ENCODE peak calls at places on chromosome 11, in four cellular contexts. G, Q, Y and W are unnamed samples.

GRCh38 chr11:117832511-117832910 is 8.0 kb upstream of the FXYD2 start:
- DNase-seq in G (no peak), Y (no peak), Q (no peak), W (no peak)

GRCh38 chr11:82046778-82047177 is 686.9 kb downstream of the FAM181B start:
- DNase-seq in Y (no peak), Q (no peak), G (peak; percentile 22), W (peak; percentile 32)

GRCh38 chr11:108609681-108610080 is 16.1 kb upstream of the EXPH5 start:
- DNase-seq in Q (no peak), G (peak; percentile 71), Y (no peak), W (peak; percentile 58)

GRCh38 chr11:43366597-43367121 is 7.9 kb downstream of the TTC17 start:
- DNase-seq in G (peak; percentile 57), Y (peak; percentile 57), Q (no peak), W (peak; percentile 26)

GRCh38 chr11:103024086-103024485 is 67.9 kb downstream of the DCUN1D5 start:
- DNase-seq in Y (no peak), G (no peak), Q (no peak), W (no peak)

GRCh38 chr11:1310315-1310687 is 869 bp upstream of the TOLLIP start:
- DNase-seq in G (no peak), Y (no peak), Q (no peak), W (no peak)

GRCh38 chr11:72652871-72653615 is 21.2 kb downstream of the PDE2A start:
- DNase-seq in Q (no peak), G (no peak), Y (no peak), W (no peak)

GRCh38 chr11:9170450-9170849 is 79.1 kb upstream of the SCUBE2 start:
- DNase-seq in Y (peak; percentile 26), G (peak; percentile 67), Q (no peak), W (peak; percentile 8)

GRCh38 chr11:15852179-15852578 is 504.2 kb downstream of the SOX6 start:
- DNase-seq in Q (no peak), G (peak; percentile 57), Y (no peak), W (peak; percentile 43)

GRCh38 chr11:69484427-69485259 is 3.2 kb downstream of the LINC01488 start:
- DNase-seq in Q (no peak), Y (no peak), G (no peak), W (no peak)

GRCh38 chr11:17652556-17652955 is 66.8 kb upstream of the MYOD1 start:
- DNase-seq in G (no peak), Q (no peak), Y (no peak), W (no peak)

GRCh38 chr11:87306260-87306861 is 268.6 kb downstream of the TMEM135 start:
- DNase-seq in Q (no peak), Y (no peak), G (no peak), W (no peak)

GRCh38 chr11:87851234-87851633 is 324.0 kb downstream of the RAB38 start:
- DNase-seq in Q (no peak), G (peak; percentile 64), Y (peak; percentile 11), W (peak; percentile 16)

GRCh38 chr11:61923166-61924015 is 6.0 kb upstream of the RAB3IL1 start:
- DNase-seq in Q (peak; percentile 84), G (peak; percentile 53), Y (peak; percentile 34), W (no peak)

GRCh38 chr11:43504316-43504950 is 145.7 kb downstream of the TTC17 start:
- DNase-seq in Y (no peak), G (peak; percentile 49), Q (no peak), W (peak; percentile 42)

GRCh38 chr11:848380-848931 is 5.8 kb downstream of the TSPAN4 start:
- DNase-seq in Y (no peak), G (no peak), Q (no peak), W (peak; percentile 40)

GRCh38 chr11:45333023-45333422 is 46.9 kb upstream of the SYT13 start:
- DNase-seq in G (peak; percentile 8), Y (no peak), Q (peak; percentile 35), W (no peak)

GRCh38 chr11:22780914-22781593 is 48.5 kb downstream of the SVIP start:
- DNase-seq in Q (no peak), G (no peak), Y (no peak), W (no peak)

GRCh38 chr11:112526699-112527410 is 266.2 kb upstream of the PLET1 start:
- DNase-seq in Y (no peak), G (no peak), Q (no peak), W (peak; percentile 45)

GRCh38 chr11:1165256-1166041 is 7.7 kb downstream of the MUC5AC start:
- DNase-seq in Y (no peak), G (no peak), Q (no peak), W (no peak)

GRCh38 chr11:63362196-63362829 is 7.3 kb upstream of the SLC22A9 start:
- DNase-seq in Q (no peak), G (no peak), Y (no peak), W (no peak)

GRCh38 chr11:16771350-16772140 is 33.1 kb downstream of the C11orf58 start:
- DNase-seq in Q (no peak), Y (no peak), G (no peak), W (no peak)

GRCh38 chr11:118914178-118914918 is 11.4 kb downstream of the BCL9L start:
- DNase-seq in Q (peak; percentile 36), G (no peak), Y (no peak), W (no peak)

GRCh38 chr11:123166095-123166559 is 28.9 kb downstream of the CLMP start:
- DNase-seq in G (peak; percentile 61), Q (peak; percentile 14), Y (peak; percentile 97), W (peak; percentile 67)

GRCh38 chr11:73326929-73327811 is 19.1 kb downstream of the ARHGEF17 start:
- DNase-seq in Y (no peak), G (peak; percentile 93), Q (no peak), W (peak; percentile 53)

GRCh38 chr11:124977006-124977405 is 23.0 kb downstream of the CCDC15 start:
- DNase-seq in G (peak; percentile 12), Y (no peak), Q (no peak), W (no peak)

GRCh38 chr11:7088921-7089320 is at the start of gene RBMXL2:
- DNase-seq in Q (no peak), Y (no peak), G (no peak), W (no peak)

GRCh38 chr11:23573430-23573829 is 713.2 kb upstream of the CCDC179 start:
- DNase-seq in Y (no peak), Q (no peak), G (no peak), W (no peak)

GRCh38 chr11:128052912-128053641 is 534.3 kb downstream of the ETS1 start:
- DNase-seq in Y (no peak), Q (no peak), G (peak; percentile 90), W (peak; percentile 20)

GRCh38 chr11:64026575-64027213 is 9.0 kb upstream of the FLRT1 start:
- DNase-seq in G (no peak), Y (no peak), Q (no peak), W (no peak)

GRCh38 chr11:62546937-62547625 is 475 bp upstream of the AHNAK start:
- DNase-seq in Y (no peak), Q (no peak), G (peak; percentile 58), W (peak; percentile 81)

GRCh38 chr11:131712897-131713296 is 342.5 kb downstream of the NTM start:
- DNase-seq in Q (no peak), G (peak; percentile 22), Y (peak; percentile 27), W (no peak)

GRCh38 chr11:76728778-76729177 is 54.4 kb upstream of the TSKU start:
- DNase-seq in Q (no peak), G (no peak), Y (no peak), W (no peak)

GRCh38 chr11:2570841-2571597 is 126.2 kb downstream of the KCNQ1 start:
- DNase-seq in Y (no peak), G (no peak), Q (no peak), W (no peak)

DNA sequence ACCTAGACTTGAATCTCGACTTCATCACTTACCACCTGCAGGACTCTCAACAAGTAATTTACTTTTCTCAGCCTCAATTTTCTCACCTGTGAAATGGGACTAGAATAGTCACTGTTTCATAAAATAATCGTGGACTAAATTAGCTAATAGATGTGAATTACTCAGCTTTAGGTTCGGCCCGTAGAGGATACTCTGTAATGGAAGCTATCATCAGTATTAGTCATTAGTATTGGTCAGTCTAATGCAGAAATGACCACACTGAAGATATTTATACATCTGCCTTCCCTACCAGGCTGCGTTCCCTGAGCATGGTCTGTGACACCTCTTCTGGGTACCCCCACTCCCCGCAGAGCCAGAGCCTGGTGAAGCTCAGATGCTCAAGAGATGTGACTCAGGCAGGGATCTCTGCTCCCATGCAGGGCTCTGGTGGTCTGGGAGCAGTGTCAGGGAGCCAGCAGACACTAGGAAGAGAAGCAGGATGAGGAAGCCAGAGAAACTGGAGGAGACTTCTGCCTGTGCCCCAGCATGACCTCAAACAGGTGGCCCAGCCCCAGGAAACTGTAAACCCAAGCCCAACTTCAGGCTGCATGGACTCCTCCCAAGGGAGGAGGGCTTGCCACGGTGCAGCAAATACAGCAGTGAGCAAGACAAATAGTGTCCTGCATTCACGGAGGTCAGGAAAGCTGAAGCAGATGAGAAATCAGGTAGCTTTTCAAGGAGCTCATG is 88.0 kb upstream of the E2F8 start:
- DNase-seq in Q (no peak), G (peak; percentile 55), Y (no peak), W (no peak)
- TF ChIP-seq CTCF in Q (no peak), G (no peak), Y (no peak), W (no peak)

GRCh38 chr11:31236052-31236652 is 133.4 kb downstream of the DCDC1 start:
- DNase-seq in Y (no peak), Q (no peak), G (peak; percentile 28), W (peak; percentile 24)
- TF ChIP-seq CTCF in Y (peak; percentile 31), Q (peak; percentile 46), G (peak; percentile 39), W (peak; percentile 50)

GRCh38 chr11:67118059-67118766 is 850 bp upstream of the KDM2A start:
- DNase-seq in G (no peak), Q (peak; percentile 36), Y (no peak), W (no peak)

GRCh38 chr11:67119577-67120391 is 721 bp downstream of the KDM2A start:
- DNase-seq in Y (no peak), G (peak; percentile 21), Q (peak; percentile 25), W (peak; percentile 38)

GRCh38 chr11:67120456-67120855 is 1.4 kb downstream of the KDM2A start:
- DNase-seq in Q (no peak), Y (no peak), G (no peak), W (peak; percentile 23)

GRCh38 chr11:67117667-67118058 is 1.4 kb upstream of the KDM2A start:
- DNase-seq in G (no peak), Y (no peak), Q (peak; percentile 17), W (no peak)

GRCh38 chr11:67118801-67119576 is at the start of gene KDM2A:
- DNase-seq in Q (peak; percentile 99), G (peak; percentile 99), Y (peak; percentile 98), W (peak; percentile 97)
- TF ChIP-seq CTCF in Q (peak; percentile 59), G (no peak), Y (no peak), W (peak; percentile 8)

GRCh38 chr11:110438017-110438416 is 8.3 kb downstream of the FDX1 start:
- DNase-seq in Q (no peak), G (no peak), Y (no peak), W (no peak)

GRCh38 chr11:110435780-110436717 is 6.3 kb downstream of the FDX1 start:
- DNase-seq in Q (no peak), Y (no peak), G (peak; percentile 57), W (peak; percentile 64)

GRCh38 chr11:110432713-110433392 is 3.1 kb downstream of the FDX1 start:
- DNase-seq in Q (no peak), Y (no peak), G (peak; percentile 20), W (no peak)

GRCh38 chr11:110433393-110434333 is 3.9 kb downstream of the FDX1 start:
- DNase-seq in Y (no peak), Q (no peak), G (peak; percentile 57), W (peak; percentile 39)

GRCh38 chr11:110434952-110435779 is 5.4 kb downstream of the FDX1 start:
- DNase-seq in G (peak; percentile 13), Q (no peak), Y (no peak), W (peak; percentile 58)
- TF ChIP-seq CTCF in G (no peak), Q (no peak), Y (no peak), W (peak; percentile 37)